ENCODE peak calls at places on chromosomes 3 and 15, in five cellular contexts. Z, Y, P, T and V are unnamed samples. For H3K36me3, the result is how much of the 10 kb centered on the place peaks cover.

GRCh38 chr3:47347217-47347801 is 33.5 kb upstream of the PTPN23 start:
- DNase-seq in Z (no peak), Y (no peak), P (no peak), T (no peak), V (no peak)

GRCh38 chr3:99842826-99843589 is 25.3 kb downstream of the CMSS1 start:
- DNase-seq in Z (no peak), Y (no peak), P (no peak), T (no peak), V (no peak)

GRCh38 chr15:84946772-84947489 is 34.7 kb upstream of the PDE8A start:
- DNase-seq in Z (peak), Y (no peak), P (peak), T (no peak), V (no peak)

GRCh38 chr3:125240496-125240895 is 27.9 kb upstream of the SLC12A8 start:
- DNase-seq in Z (no peak), Y (no peak), P (no peak), T (no peak), V (no peak)

GRCh38 chr3:151816091-151816604 is 2.2 kb downstream of the AADAC start:
- DNase-seq in Z (peak), Y (peak), P (no peak), T (no peak), V (no peak)

GRCh38 chr15:82847703-82848102 is 38.3 kb downstream of the WHAMM start:
- DNase-seq in Z (no peak), Y (no peak), P (no peak), T (peak), V (no peak)

GRCh38 chr15:89533861-89534544 is 37.6 kb upstream of the RHCG start:
- DNase-seq in Z (no peak), Y (no peak), P (no peak), T (no peak), V (no peak)

GRCh38 chr15:59200560-59200959 is 6.1 kb upstream of the LDHAL6B start:
- DNase-seq in Z (no peak), Y (no peak), P (no peak), T (no peak), V (no peak)

GRCh38 chr15:70276401-70276800 is 178.7 kb upstream of the TLE3 start:
- DNase-seq in Z (no peak), Y (no peak), P (no peak), T (no peak), V (no peak)

GRCh38 chr3:9884555-9885165 is 4.6 kb upstream of the CIDEC start:
- DNase-seq in Z (no peak), Y (no peak), P (no peak), T (no peak), V (no peak)

GRCh38 chr3:104960579-104960978 is 406.1 kb upstream of the ALCAM start:
- DNase-seq in Z (no peak), Y (no peak), P (no peak), T (no peak), V (no peak)

GRCh38 chr15:31615643-31616415 is 289.2 kb downstream of the KLF13 start:
- DNase-seq in Z (no peak), Y (no peak), P (no peak), T (no peak), V (no peak)

GRCh38 chr3:194910414-194910979 is 224.8 kb downstream of the FAM43A start:
- DNase-seq in Z (no peak), Y (no peak), P (no peak), T (no peak), V (no peak)

GRCh38 chr3:64125561-64125960 is 99.7 kb downstream of the PRICKLE2 start:
- DNase-seq in Z (no peak), Y (no peak), P (no peak), T (no peak), V (no peak)

GRCh38 chr15:47431501-47431900 is 285.8 kb upstream of the SEMA6D start:
- DNase-seq in Z (no peak), Y (no peak), P (no peak), T (no peak), V (no peak)

GRCh38 chr3:186150234-186150830 is 41.4 kb upstream of the ETV5 start:
- DNase-seq in Z (no peak), Y (no peak), P (no peak), T (no peak), V (no peak)

GRCh38 chr3:162538466-162538865 is 1041.9 kb downstream of the OTOL1 start:
- DNase-seq in Z (no peak), Y (no peak), P (no peak), T (no peak), V (no peak)

GRCh38 chr15:83694538-83694937 is 40.6 kb downstream of the ADAMTSL3 start:
- DNase-seq in Z (no peak), Y (no peak), P (no peak), T (no peak), V (no peak)

GRCh38 chr15:80804970-80805495 is 25.9 kb downstream of the CEMIP start:
- DNase-seq in Z (no peak), Y (no peak), P (no peak), T (no peak), V (no peak)

GRCh38 chr3:178436773-178437172 is 99.5 kb upstream of the KCNMB2 start:
- DNase-seq in Z (no peak), Y (no peak), P (no peak), T (no peak), V (no peak)

GRCh38 chr3:57949779-57950618 is 58.2 kb upstream of the FLNB start:
- DNase-seq in Z (peak), Y (peak), P (peak), T (peak), V (no peak)

GRCh38 chr3:171333784-171334464 is 126.3 kb downstream of the TNIK start:
- DNase-seq in Z (no peak), Y (no peak), P (no peak), T (no peak), V (no peak)

GRCh38 chr3:79247367-79248103 is 520.3 kb downstream of the ROBO1 start:
- DNase-seq in Z (no peak), Y (peak), P (peak), T (no peak), V (no peak)

GRCh38 chr3:57127849-57128566 is 37.1 kb downstream of the IL17RD start:
- DNase-seq in Z (no peak), Y (peak), P (no peak), T (no peak), V (no peak)

GRCh38 chr3:30729512-30729911 is 123.1 kb downstream of the TGFBR2 start:
- DNase-seq in Z (no peak), Y (no peak), P (no peak), T (no peak), V (no peak)

GRCh38 chr3:76308541-76308940 is 523.2 kb upstream of the ZNF717 start:
- DNase-seq in Z (no peak), Y (no peak), P (no peak), T (no peak), V (no peak)

GRCh38 chr3:119401069-119401468 is 62.3 kb downstream of the TMEM39A start:
- DNase-seq in Z (no peak), Y (no peak), P (no peak), T (no peak), V (no peak)

GRCh38 chr3:52791396-52791795 is 3.2 kb upstream of the ITIH3 start:
- DNase-seq in Z (no peak), Y (no peak), P (no peak), T (no peak), V (no peak)

GRCh38 chr3:52792961-52793695 is 1.5 kb upstream of the ITIH3 start:
- DNase-seq in Z (no peak), Y (no peak), P (no peak), T (no peak), V (no peak)

GRCh38 chr3:52790741-52791140 is 3.9 kb upstream of the ITIH3 start:
- DNase-seq in Z (no peak), Y (no peak), P (no peak), T (no peak), V (no peak)

GRCh38 chr3:52792413-52792812 is 2.2 kb upstream of the ITIH3 start:
- DNase-seq in Z (no peak), Y (no peak), P (no peak), T (no peak), V (no peak)

DNA sequence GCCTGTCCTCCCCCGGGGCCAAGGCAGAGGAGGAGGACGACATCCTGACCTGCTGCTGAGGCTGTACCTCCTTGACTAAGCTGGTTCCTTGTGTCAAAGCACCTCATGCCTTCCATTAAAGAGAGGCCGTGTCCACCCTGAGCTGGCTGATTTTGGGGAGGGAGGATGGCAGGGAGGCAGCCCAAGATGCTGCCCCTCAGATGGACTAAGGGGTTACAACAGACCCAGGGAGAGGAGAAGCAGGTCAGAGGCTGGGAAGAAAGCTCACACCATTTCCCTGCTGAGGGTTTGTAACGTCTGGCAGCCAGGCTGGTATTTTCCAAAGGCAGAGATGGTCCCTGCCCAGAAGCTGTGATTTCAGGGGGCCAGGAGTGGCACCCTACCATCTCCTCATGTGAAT is 2.7 kb upstream of the ITIH3 start:
- DNase-seq in Z (no peak), Y (no peak), P (no peak), T (no peak), V (no peak)
- H3K36me3 ChIP-seq in Z (under half), Y (under half), P (under half), T (under half), V (under half)

GRCh38 chr3:48919215-48920138 is 835 bp downstream of the ARIH2 start:
- DNase-seq in Z (peak), Y (peak), P (peak), T (no peak), V (peak)
- TF ChIP-seq POLR2A in Z (no peak), Y (no peak), P (no peak), T (no peak), V (no peak)

DNA sequence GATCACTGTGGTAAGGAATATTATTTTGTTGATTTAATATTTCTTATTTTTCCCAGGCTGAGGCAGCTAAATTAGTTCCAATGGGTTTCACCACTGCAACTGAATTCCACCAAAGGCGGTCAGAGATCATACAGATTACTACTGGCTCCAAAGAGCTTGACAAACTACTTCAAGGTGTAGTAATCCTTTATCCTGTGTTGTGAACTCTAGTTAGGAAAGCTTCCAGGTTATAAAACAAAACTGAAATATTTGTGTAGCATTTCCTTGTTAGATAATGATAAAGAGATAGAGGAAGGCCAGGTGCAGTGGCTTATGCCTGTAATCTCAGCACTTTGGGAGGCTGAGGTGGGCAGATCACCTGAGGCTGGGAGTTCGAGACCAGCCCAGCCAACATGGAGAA is 11.1 kb downstream of the RAD51 start:
- DNase-seq in Z (no peak), Y (no peak), P (no peak), T (no peak), V (no peak)
- H3K36me3 ChIP-seq in Z (under half), Y (under half), P (under half), T (under half), V (under half)

DNA sequence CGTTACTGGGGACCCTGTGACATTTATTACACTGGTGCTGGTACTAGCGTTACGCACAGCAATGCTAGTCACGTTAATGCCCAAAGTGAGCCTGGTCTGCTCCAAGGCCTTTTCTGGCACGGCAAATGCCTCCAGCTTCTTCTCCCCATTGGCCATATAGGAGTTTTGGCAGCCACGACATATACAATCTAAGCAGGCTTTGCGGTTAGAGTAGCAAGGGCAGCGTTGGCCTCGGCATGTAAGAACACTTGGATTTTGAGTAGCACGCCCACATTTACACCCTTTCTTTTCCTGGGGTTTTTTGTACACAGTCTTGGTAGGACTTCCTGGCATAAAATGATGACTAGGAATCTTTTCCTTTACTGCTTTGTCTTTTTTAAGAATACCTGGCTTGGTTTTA is 44.9 kb downstream of the MSL2 start:
- DNase-seq in Z (no peak), Y (no peak), P (no peak), T (no peak), V (no peak)
- TF ChIP-seq POLR2A in Z (no peak), Y (no peak), P (no peak), T (no peak), V (no peak)

GRCh38 chr3:127034990-127035652 is 52.2 kb downstream of the PLXNA1 start:
- DNase-seq in Z (no peak), Y (no peak), P (peak), T (no peak), V (no peak)

GRCh38 chr3:127032296-127032990 is 49.5 kb downstream of the PLXNA1 start:
- DNase-seq in Z (no peak), Y (no peak), P (no peak), T (no peak), V (no peak)

GRCh38 chr3:127034195-127034989 is 51.5 kb downstream of the PLXNA1 start:
- DNase-seq in Z (no peak), Y (no peak), P (peak), T (no peak), V (no peak)

GRCh38 chr3:127033171-127033570 is 50.3 kb downstream of the PLXNA1 start:
- DNase-seq in Z (no peak), Y (no peak), P (no peak), T (no peak), V (no peak)

GRCh38 chr3:127033786-127034185 is 50.9 kb downstream of the PLXNA1 start:
- DNase-seq in Z (no peak), Y (no peak), P (no peak), T (no peak), V (no peak)
- H3K36me3 ChIP-seq in Z (half or more), Y (under half), P (under half), T (under half), V (half or more)

GRCh38 chr15:64460737-64461576 is 579 bp downstream of the ZNF609 start:
- DNase-seq in Z (no peak), Y (peak), P (peak), T (peak), V (no peak)
- TF ChIP-seq POLR2A in Z (no peak), Y (no peak), P (no peak), T (no peak), V (peak)

GRCh38 chr3:164620956-164621355 is 457.3 kb downstream of the SI start:
- DNase-seq in Z (no peak), Y (no peak), P (no peak), T (no peak), V (no peak)

DNA sequence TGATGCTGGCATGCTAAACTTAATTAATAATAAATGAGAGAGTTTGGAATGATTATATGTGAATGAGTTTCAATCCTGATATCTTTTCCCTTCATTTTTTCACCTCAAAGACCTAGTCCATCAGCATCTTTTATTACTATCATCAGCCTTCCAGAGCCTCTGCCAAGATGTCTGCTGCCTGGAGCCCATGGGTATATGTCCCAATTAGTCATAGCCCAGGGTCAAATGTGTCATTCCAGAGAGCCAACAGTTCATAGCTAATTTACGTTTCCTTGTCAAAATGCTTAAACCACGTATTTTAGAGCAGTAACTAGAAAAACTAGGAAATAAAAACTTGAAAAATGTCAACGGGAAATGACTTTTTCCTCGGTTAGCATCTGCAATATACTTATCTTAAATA is 457.9 kb downstream of the SI start:
- DNase-seq in Z (no peak), Y (no peak), P (no peak), T (no peak), V (no peak)
- H3K36me3 ChIP-seq in Z (under half), Y (under half), P (under half), T (under half), V (under half)

GRCh38 chr3:23945903-23946751 is 1.0 kb downstream of the NR1D2 start:
- DNase-seq in Z (peak), Y (peak), P (peak), T (peak), V (peak)
- TF ChIP-seq POLR2A in Z (no peak), Y (no peak), P (no peak), T (peak), V (no peak)